ENCODE peak calls at places on chromosomes 4 and X, in five cellular contexts. H is endothelial cell of umbilical vein, N is IMR-90, A is mammary epithelial cell, B is mesendoderm. Z is an unnamed sample.

GRCh38 chr4:23819041-23819511 is 70.8 kb downstream of the PPARGC1A start:
- DNase-seq in H (no peak), A (no peak), B (peak; percentile 64), N (peak; percentile 45), Z (no peak)

GRCh38 chr4:72568959-72569718 is at the start of gene ADAMTS3:
- DNase-seq in B (peak; percentile 95), A (peak; percentile 49), N (peak; percentile 33), H (peak; percentile 56), Z (peak; percentile 84)

GRCh38 chr4:2303686-2304320 is 41.9 kb upstream of the MXD4 start:
- DNase-seq in B (no peak), A (no peak), N (no peak), H (no peak), Z (no peak)

GRCh38 chrX:1899841-1900240 is 285.0 kb downstream of the ASMT start:
- DNase-seq in B (peak; percentile 79), H (no peak), A (no peak), N (no peak), Z (no peak)

GRCh38 chrX:118171354-118171753 is 54.7 kb upstream of the KLHL13 start:
- DNase-seq in H (no peak), B (no peak), A (no peak), N (no peak), Z (no peak)

GRCh38 chrX:46844913-46845312 is 8.1 kb downstream of the RP2 start:
- DNase-seq in H (no peak), B (no peak), A (no peak), N (no peak), Z (no peak)

GRCh38 chr4:12987284-12987683 is 496.9 kb downstream of the RAB28 start:
- DNase-seq in B (peak; percentile 12), H (no peak), A (no peak), N (no peak), Z (no peak)

GRCh38 chr4:10160280-10160856 is 43.8 kb upstream of the WDR1 start:
- DNase-seq in N (peak; percentile 24), H (peak; percentile 34), A (no peak), B (peak; percentile 59), Z (no peak)

GRCh38 chr4:87144346-87144745 is 76.1 kb downstream of the KLHL8 start:
- DNase-seq in N (no peak), A (no peak), B (no peak), H (no peak), Z (no peak)

GRCh38 chr4:158051401-158052235 is 121.2 kb downstream of the GASK1B start:
- DNase-seq in B (no peak), H (no peak), N (peak; percentile 94), A (peak; percentile 4), Z (peak; percentile 96)

GRCh38 chr4:113435893-113436292 is 325.6 kb downstream of the CAMK2D start:
- DNase-seq in N (peak; percentile 75), B (peak; percentile 90), H (peak; percentile 94), A (peak; percentile 96), Z (peak; percentile 78)

GRCh38 chr4:1082215-1083182 is 30.9 kb downstream of the RNF212 start:
- DNase-seq in N (peak; percentile 70), B (no peak), H (peak; percentile 43), A (peak; percentile 98), Z (peak; percentile 96)

DNA sequence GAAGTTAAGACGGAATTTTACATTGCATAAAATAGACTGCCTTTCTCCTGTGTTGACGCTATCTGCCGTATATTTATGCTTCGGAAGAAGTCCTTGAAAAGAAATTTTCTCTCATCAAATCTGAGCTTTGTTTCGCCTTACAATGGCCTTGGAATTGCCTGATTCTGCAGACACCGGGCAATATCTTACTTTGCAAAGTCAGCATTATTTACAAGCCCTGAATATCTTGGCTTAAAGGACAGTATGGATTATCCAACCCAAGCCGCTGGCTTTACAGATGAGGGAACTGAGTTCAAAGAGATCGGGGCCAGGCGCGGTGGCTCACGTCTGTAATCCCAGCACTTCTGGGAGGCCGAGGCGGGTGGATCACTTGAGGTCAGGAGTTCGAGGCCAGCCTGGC is 1.1 kb upstream of the MANBA start:
- DNase-seq in B (no peak), A (no peak), N (no peak), H (no peak), Z (no peak)
- H3K4me3 ChIP-seq in B (no peak overlapping the region), A (no peak overlapping the region), N (no peak overlapping the region), H (no peak overlapping the region), Z (peak overlapping the region; percentile 89)

DNA sequence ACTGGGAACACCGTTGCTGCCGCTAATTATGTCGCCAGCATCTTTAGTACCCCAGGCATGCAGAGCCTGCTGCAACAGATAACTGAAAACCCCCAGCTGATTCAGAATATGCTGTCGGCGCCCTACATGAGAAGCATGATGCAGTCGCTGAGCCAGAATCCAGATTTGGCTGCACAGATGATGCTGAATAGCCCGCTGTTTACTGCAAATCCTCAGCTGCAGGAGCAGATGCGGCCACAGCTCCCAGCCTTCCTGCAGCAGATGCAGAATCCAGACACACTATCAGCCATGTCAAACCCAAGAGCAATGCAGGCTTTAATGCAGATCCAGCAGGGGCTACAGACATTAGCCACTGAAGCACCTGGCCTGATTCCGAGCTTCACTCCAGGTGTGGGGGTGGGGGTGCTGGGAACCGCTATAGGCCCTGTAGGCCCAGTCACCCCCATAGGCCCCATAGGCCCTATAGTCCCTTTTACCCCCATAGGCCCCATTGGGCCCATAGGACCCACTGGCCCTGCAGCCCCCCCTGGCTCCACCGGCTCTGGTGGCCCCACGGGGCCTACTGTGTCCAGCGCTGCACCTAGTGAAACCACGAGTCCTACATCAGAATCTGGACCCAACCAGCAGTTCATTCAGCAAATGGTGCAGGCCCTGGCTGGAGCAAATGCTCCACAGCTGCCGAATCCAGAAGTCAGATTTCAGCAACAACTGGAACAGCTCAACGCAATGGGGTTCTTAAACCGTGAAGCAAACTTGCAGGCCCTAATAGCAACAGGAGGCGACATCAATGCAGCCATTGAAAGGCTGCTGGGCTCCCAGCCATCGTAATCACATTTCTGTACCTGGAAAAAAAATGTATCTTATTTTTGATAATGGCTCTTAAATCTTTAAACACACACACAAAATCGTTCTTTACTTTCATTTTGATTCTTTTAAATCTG is 1.8 kb downstream of the UBQLN2 start:
- DNase-seq in A (peak; percentile 6), B (peak; percentile 7), N (peak; percentile 5), H (no peak), Z (peak; percentile 15)
- H3K9ac ChIP-seq in A (peak overlapping the region; percentile 87), B (peak overlapping the region; percentile 82), N (peak overlapping the region; percentile 95), H (peak overlapping the region; percentile 81), Z (peak overlapping the region; percentile 90)

DNA sequence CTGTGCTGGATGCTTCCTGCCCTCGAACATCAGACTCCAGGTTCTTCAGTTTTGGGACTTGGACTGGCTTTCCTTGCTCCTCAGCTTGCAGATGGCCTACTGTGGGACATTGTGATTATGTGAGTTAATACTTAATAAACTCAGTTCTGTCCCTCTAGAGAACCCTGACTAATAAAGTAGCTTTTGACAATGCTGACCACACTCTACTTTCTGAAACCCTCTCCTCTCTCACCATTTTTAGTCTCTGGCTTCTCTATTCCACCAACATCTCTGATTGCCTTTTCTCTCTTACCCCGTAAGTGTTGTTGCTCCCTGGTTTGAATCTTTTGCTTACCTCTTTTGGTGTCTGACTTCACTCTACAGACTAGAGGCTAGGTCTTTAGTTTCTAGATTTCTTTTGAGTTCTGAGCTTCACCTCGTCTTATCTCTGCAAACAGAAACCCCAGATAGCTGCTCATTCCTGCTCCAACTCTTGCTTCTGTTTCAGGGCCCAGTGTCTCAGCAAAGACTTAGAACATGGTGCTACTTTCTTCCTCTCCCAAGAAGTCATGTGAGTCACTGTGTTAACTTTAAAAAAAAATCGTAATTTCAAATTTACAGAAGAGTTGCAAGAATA is 11.4 kb downstream of the TMSB4X start:
- DNase-seq in B (no peak), N (no peak), H (no peak), A (no peak), Z (no peak)
- H3K4me1 ChIP-seq in B (no peaks in the 10 kb centered on the region), N (no peaks in the 10 kb centered on the region), H (peaks cover 26% of the 10 kb centered on the region), A (peaks cover 34% of the 10 kb centered on the region), Z (no peaks in the 10 kb centered on the region)

DNA sequence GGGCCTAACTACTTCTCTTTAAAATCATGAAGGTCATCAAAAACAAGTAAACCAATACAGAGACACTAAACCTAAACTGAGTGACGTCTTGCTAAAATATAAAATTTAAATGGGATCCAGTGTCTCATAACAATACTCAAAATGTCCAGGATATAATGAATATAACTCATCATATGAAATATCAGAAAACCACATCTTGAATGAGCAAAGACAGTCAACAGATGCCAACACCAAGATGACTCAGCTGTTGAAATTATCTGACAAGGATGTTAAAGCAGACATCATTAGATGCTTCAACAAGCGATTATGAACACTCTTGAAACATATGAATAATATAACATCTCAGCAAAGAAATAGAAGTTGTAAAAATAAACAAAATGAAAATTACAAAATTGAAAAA is 8.3 kb downstream of the NAP1L2 start:
- DNase-seq in N (no peak), B (no peak), A (peak; percentile 1), H (no peak), Z (no peak)
- H3K4me3 ChIP-seq in N (no peak overlapping the region), B (no peak overlapping the region), A (no peak overlapping the region), H (no peak overlapping the region), Z (no peak overlapping the region)

DNA sequence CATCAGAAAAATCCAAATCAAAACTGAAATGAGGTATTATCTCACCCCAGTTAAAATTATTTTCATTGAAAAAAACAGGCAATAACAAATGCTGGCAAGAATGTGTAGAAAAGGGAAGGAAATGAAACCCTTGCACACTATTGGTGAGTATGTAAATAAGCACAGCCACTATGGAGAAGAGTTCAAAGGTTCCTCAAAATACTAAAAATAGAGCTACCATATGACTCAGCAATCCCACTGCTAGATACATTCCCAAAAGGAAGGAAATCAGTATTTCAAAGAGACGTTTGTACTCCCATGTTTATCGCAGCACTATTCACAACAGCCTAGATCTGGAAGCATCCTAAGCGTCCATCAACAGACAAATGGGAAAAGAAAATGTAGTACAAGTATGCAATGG is 932.4 kb downstream of the PCDH18 start:
- DNase-seq in H (no peak), A (no peak), N (no peak), B (no peak), Z (no peak)
- H3K9ac ChIP-seq in H (no peak overlapping the region), A (no peak overlapping the region), N (no peak overlapping the region), B (no peak overlapping the region), Z (no peak overlapping the region)

DNA sequence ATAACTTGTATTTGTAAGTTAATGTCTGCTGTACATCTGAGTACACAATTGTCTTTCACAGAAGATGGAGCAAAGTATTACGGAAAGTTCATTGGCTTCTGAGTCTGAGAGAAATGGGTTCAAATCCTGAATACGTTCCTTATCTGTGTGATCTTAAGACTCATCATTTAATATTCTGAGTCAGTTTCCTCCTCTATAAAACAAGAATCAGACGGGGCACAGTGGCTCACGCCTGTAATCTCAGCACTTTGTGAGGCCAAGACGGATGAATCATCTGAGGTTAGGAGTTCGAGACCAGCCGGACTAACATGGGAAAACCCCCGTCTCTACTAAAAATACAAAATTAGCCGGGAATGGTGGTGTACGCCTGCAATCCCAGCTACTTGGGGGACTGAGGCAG is 57.8 kb downstream of the APBB2 start:
- DNase-seq in A (peak; percentile 76), N (peak; percentile 74), B (no peak), H (peak; percentile 87), Z (no peak)
- H3K4me1 ChIP-seq in A (peaks cover 59% of the 10 kb centered on the region), N (peaks cover 16% of the 10 kb centered on the region), B (no peaks in the 10 kb centered on the region), H (peaks cover 70% of the 10 kb centered on the region), Z (peaks cover 31% of the 10 kb centered on the region)

GRCh38 chr4:25867781-25868180 is 5.0 kb upstream of the SEL1L3 start:
- DNase-seq in A (no peak), N (no peak), H (peak; percentile 84), B (no peak), Z (no peak)
- H3K4me3 ChIP-seq in A (no peak overlapping the region), N (no peak overlapping the region), H (no peak overlapping the region), B (no peak overlapping the region), Z (no peak overlapping the region)

GRCh38 chr4:71009796-71010588 is 16.5 kb downstream of the DCK start:
- DNase-seq in A (peak; percentile 41), H (peak; percentile 67), N (peak; percentile 56), B (peak; percentile 53), Z (peak; percentile 85)

GRCh38 chr4:71009091-71009490 is 15.6 kb downstream of the DCK start:
- DNase-seq in N (peak; percentile 72), B (no peak), H (no peak), A (no peak), Z (peak; percentile 16)

GRCh38 chr4:71006203-71006907 is 12.9 kb downstream of the DCK start:
- DNase-seq in B (no peak), H (no peak), A (no peak), N (no peak), Z (no peak)

GRCh38 chr4:71004281-71004851 is 10.9 kb downstream of the DCK start:
- DNase-seq in H (no peak), A (no peak), B (peak; percentile 61), N (no peak), Z (no peak)
- H3K9ac ChIP-seq in H (no peak overlapping the region), A (no peak overlapping the region), B (no peak overlapping the region), N (no peak overlapping the region), Z (no peak overlapping the region)